ENCODE peak calls at places on chromosome 9, in six cellular contexts. V, I, G, Z, S and L are unnamed samples.

GRCh38 chr9:25602366-25603044 is 75.7 kb downstream of the TUSC1 start:
- DNase-seq in V (no peak), I (no peak), G (no peak), Z (no peak), S (no peak), L (no peak)

GRCh38 chr9:13942695-13943094 is 371.2 kb downstream of the NFIB start:
- DNase-seq in V (no peak), I (no peak), G (no peak), Z (no peak), S (peak), L (no peak)

GRCh38 chr9:111148994-111149759 is 110.9 kb upstream of the LPAR1 start:
- DNase-seq in V (no peak), I (no peak), G (no peak), Z (no peak), S (no peak), L (no peak)

GRCh38 chr9:1979815-1980367 is 35.3 kb upstream of the SMARCA2 start:
- DNase-seq in V (no peak), I (no peak), G (no peak), Z (no peak), S (peak), L (peak)

GRCh38 chr9:23822331-23823169 is 3.5 kb downstream of the ELAVL2 start:
- DNase-seq in V (peak), I (no peak), G (no peak), Z (no peak), S (no peak), L (no peak)

GRCh38 chr9:104863180-104863883 is 64.6 kb downstream of the ABCA1 start:
- DNase-seq in V (peak), I (peak), G (peak), Z (no peak), S (peak), L (no peak)

GRCh38 chr9:88590558-88591146 is 55.7 kb downstream of the NXNL2 start:
- DNase-seq in V (peak), I (no peak), G (no peak), Z (no peak), S (no peak), L (no peak)

GRCh38 chr9:121708768-121709488 is 57.5 kb downstream of the DAB2IP start:
- DNase-seq in V (peak), I (no peak), G (peak), Z (no peak), S (no peak), L (no peak)

GRCh38 chr9:119365291-119366027 is 3.8 kb downstream of the BRINP1 start:
- DNase-seq in V (peak), I (no peak), G (peak), Z (no peak), S (no peak), L (no peak)

GRCh38 chr9:81394816-81395215 is 294.5 kb downstream of the TLE1 start:
- DNase-seq in V (no peak), I (no peak), G (no peak), Z (no peak), S (no peak), L (no peak)

GRCh38 chr9:86500031-86500430 is 145.8 kb upstream of the TUT7 start:
- DNase-seq in V (no peak), I (no peak), G (no peak), Z (no peak), S (peak), L (no peak)

GRCh38 chr9:209143-209758 is 5.4 kb upstream of the DOCK8 start:
- DNase-seq in V (no peak), I (no peak), G (no peak), Z (no peak), S (no peak), L (no peak)

GRCh38 chr9:110440161-110440560 is 102.5 kb upstream of the TXNDC8 start:
- DNase-seq in V (no peak), I (no peak), G (no peak), Z (no peak), S (peak), L (no peak)

GRCh38 chr9:124040186-124040920 is 28.8 kb downstream of the LHX2 start:
- DNase-seq in V (no peak), I (no peak), G (no peak), Z (no peak), S (peak), L (no peak)

GRCh38 chr9:6029581-6029980 is 14.2 kb upstream of the RANBP6 start:
- DNase-seq in V (no peak), I (no peak), G (no peak), Z (no peak), S (no peak), L (no peak)

GRCh38 chr9:34171753-34172535 is 6.9 kb upstream of the UBAP1 start:
- DNase-seq in V (no peak), I (no peak), G (no peak), Z (peak), S (no peak), L (no peak)

GRCh38 chr9:19192213-19193028 is 38.1 kb upstream of the DENND4C start:
- DNase-seq in V (no peak), I (no peak), G (no peak), Z (no peak), S (no peak), L (no peak)

GRCh38 chr9:130118841-130119520 is 53.2 kb upstream of the NCS1 start:
- DNase-seq in V (peak), I (no peak), G (peak), Z (no peak), S (peak), L (no peak)

GRCh38 chr9:114724741-114725140 is 42.7 kb upstream of the TEX48 start:
- DNase-seq in V (no peak), I (no peak), G (no peak), Z (no peak), S (no peak), L (no peak)

GRCh38 chr9:108443741-108444140 is 412.0 kb downstream of the ACTL7B start:
- DNase-seq in V (no peak), I (no peak), G (no peak), Z (no peak), S (peak), L (no peak)

DNA sequence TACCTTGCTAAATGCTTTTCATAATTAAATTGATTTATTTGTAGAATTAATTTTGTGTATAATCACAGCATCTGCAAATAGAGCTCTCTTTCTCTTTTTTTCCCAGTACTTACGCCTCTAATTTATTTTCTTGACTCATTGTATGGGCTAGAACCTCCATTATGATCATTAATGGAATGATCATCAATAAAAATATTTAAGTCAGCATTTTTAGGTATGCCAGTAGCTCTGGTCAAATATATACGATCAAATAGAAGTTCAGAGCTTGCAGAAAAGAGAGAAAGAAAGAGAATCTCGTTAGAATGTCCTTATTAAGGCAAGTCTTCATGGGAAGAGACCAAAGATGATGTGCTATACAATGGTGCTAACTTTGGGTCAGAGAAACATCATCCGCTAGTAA is 202.6 kb downstream of the TLR4 start:
- DNase-seq in V (no peak), I (no peak), G (no peak), Z (no peak), S (no peak), L (no peak)
- H3K27ac ChIP-seq in V (no peak), I (no peak), G (no peak), Z (no peak), S (no peak), L (no peak)

GRCh38 chr9:83151627-83152137 is 88.7 kb upstream of the RASEF start:
- DNase-seq in V (no peak), I (peak), G (no peak), Z (no peak), S (no peak), L (no peak)
- H3K27ac ChIP-seq in V (no peak), I (peak), G (no peak), Z (no peak), S (no peak), L (no peak)

DNA sequence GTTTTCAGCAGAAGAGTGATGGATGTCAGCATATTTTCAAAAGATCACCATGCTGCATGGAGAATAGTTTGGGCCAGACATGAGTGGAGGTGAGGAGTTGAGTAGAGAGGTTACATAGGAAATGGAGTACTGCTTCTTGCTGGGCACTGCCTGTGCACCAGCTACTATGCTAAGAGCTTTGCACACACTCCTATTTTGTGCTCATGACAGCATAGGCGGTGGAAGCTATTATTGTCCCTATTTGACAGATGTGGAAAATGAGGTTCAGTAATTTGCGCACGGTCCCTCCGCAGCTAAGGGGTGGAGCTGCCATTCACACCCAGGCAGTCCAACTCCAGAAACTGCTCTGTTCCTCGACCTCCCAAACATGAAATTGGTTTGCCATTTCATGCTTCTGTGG is 67.8 kb downstream of the ENTREP1 start:
- DNase-seq in V (no peak), I (no peak), G (no peak), Z (no peak), S (no peak), L (no peak)
- H3K27ac ChIP-seq in V (no peak), I (no peak), G (no peak), Z (peak), S (no peak), L (no peak)

GRCh38 chr9:75964431-75964830 is 74.0 kb downstream of the PCSK5 start:
- DNase-seq in V (no peak), I (no peak), G (no peak), Z (no peak), S (no peak), L (no peak)
- H3K27ac ChIP-seq in V (no peak), I (no peak), G (no peak), Z (no peak), S (no peak), L (no peak)

GRCh38 chr9:128807827-128808226 is 10.5 kb upstream of the ENDOG start:
- DNase-seq in V (no peak), I (no peak), G (no peak), Z (no peak), S (no peak), L (no peak)

GRCh38 chr9:128808543-128808942 is 9.8 kb upstream of the ENDOG start:
- DNase-seq in V (no peak), I (no peak), G (no peak), Z (no peak), S (no peak), L (no peak)

GRCh38 chr9:128809036-128809599 is 9.2 kb upstream of the ENDOG start:
- DNase-seq in V (no peak), I (no peak), G (no peak), Z (no peak), S (no peak), L (no peak)

GRCh38 chr9:128810873-128811272 is 7.4 kb upstream of the ENDOG start:
- DNase-seq in V (no peak), I (no peak), G (no peak), Z (no peak), S (no peak), L (no peak)

DNA sequence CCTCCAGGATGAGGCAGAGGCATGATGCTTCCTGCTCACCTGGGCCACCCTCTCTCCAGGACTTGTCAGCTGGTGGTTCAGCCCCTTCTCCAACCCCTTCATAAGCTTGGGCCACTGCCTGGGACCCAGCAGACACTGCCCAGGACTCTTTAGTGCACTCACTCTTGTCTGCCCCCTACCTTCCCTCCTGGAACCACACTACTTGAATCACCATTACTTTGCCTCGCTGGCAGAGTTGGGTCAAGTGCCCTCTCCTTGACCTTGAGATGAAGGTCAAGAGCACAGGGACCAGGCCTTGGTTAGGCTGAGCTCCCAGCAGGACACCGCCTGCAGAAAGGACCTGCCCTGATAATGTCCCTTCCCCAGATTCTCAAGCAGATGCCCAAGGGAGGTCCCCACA is 8.5 kb upstream of the ENDOG start:
- DNase-seq in V (no peak), I (no peak), G (no peak), Z (no peak), S (no peak), L (no peak)
- H3K27ac ChIP-seq in V (no peak), I (no peak), G (no peak), Z (no peak), S (no peak), L (no peak)

DNA sequence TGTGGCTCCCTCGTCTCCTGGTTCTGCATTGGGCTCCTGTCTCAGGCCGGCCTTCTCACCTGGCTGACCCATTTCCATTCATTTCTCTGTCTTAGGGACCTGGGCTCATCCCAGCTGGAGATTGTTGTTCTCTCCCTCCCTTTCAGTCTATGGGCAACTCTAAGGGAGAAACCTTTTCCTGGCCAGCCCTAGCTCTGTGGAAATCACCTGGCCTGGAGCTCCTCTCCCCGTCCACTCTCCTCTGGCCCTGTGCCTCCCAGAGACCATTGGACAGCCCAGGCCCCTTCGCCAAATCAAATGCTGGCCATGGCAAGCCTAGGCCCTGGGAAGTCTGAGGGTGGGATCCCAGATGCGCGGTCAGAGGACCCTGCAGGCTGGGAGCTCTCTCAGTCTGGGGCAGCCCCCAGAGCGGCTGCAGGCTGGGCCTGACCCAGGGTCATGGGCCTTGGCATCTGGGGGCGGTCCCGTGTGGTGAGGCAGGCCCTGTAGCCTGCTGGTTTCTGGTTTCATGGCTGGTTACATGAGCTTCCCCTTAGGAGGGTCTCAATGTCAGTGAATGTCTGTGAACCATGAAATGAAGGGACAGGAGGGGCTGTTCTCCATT is 253.5 kb downstream of the AOPEP start:
- DNase-seq in V (no peak), I (no peak), G (no peak), Z (no peak), S (no peak), L (peak)
- H3K27ac ChIP-seq in V (no peak), I (no peak), G (no peak), Z (no peak), S (no peak), L (peak)

GRCh38 chr9:133478851-133479711 is at the start of gene SLC2A6:
- DNase-seq in V (peak), I (peak), G (peak), Z (peak), S (peak), L (peak)
- H3K27ac ChIP-seq in V (no peak), I (peak), G (peak), Z (peak), S (no peak), L (no peak)

GRCh38 chr9:134403682-134404301 is 77.5 kb downstream of the RXRA start:
- DNase-seq in V (no peak), I (peak), G (peak), Z (peak), S (peak), L (peak)

GRCh38 chr9:134401391-134401790 is 75.1 kb downstream of the RXRA start:
- DNase-seq in V (no peak), I (no peak), G (no peak), Z (no peak), S (no peak), L (no peak)

GRCh38 chr9:134404376-134405358 is 78.4 kb downstream of the RXRA start:
- DNase-seq in V (no peak), I (no peak), G (no peak), Z (no peak), S (no peak), L (no peak)

GRCh38 chr9:134402182-134402581 is 75.9 kb downstream of the RXRA start:
- DNase-seq in V (no peak), I (no peak), G (no peak), Z (no peak), S (no peak), L (no peak)

DNA sequence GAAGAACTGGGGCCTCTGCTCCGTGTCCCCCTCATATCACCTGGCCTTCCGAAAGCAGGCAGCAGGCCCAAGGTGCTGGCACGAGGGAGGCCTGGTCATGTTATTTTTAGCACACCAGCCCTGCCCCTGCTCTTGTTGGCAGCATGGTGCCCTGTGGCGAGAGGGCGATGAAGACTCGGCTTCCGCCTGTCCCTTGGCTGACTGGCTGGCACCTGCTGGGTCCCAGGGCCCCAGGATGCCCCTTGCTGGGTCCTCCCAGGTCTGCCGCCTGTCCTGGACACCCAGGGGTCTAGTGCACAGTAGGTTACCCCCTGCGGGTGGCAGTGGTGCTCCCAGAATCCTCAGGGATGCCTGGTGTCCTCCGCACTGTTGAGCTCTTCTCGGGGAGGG is 77.0 kb downstream of the RXRA start:
- DNase-seq in V (no peak), I (peak), G (peak), Z (no peak), S (no peak), L (no peak)
- H3K27ac ChIP-seq in V (no peak), I (peak), G (peak), Z (peak), S (peak), L (peak)

DNA sequence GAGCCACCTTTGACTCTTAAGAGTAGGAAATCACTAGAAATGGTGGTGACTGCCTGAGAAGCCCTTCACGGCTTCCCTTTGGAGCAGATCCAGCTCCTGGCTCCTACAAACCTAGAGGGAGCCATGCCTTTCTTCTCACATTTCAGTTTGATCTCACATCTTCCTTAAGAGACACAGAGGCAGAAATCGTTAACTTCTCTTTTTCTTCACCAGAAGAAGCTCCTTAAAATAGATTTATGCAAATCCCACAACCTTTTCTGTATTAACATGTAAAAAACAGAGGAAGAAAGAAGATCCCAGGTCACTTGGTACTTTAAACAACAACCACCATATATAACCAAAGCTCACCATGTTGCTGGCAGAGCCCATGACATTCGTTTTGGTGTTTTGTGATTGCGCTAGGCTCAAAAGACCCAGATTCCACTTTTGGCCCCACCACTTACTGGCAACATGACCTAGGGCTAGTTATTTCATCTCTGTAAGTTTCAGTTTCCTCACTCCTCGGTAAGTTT is 29.6 kb downstream of the PAX5 start:
- DNase-seq in V (no peak), I (no peak), G (no peak), Z (no peak), S (no peak), L (no peak)
- H3K27ac ChIP-seq in V (no peak), I (no peak), G (no peak), Z (no peak), S (no peak), L (no peak)

GRCh38 chr9:132681561-132681960 is 11.3 kb downstream of the GTF3C4 start:
- DNase-seq in V (no peak), I (no peak), G (no peak), Z (no peak), S (no peak), L (no peak)
- H3K27ac ChIP-seq in V (no peak), I (no peak), G (no peak), Z (no peak), S (no peak), L (no peak)